ENCODE peak calls at places on chromosomes 6 and 20, in six cellular contexts. H is HCT116, X is fibroblast of lung, Q is neural progenitor cell, G is endothelial cell of umbilical vein, N is GM23248. B is an unnamed sample.

GRCh38 chr20:23257848-23258746 is 92.5 kb upstream of the NXT1 start:
- DNase-seq in Q (no peak), H (no peak), G (peak; percentile 97), N (peak; percentile 91), X (peak; percentile 91), B (peak; percentile 88)

GRCh38 chr6:145153495-145153894 is 581.8 kb downstream of the EPM2A start:
- DNase-seq in Q (no peak), N (no peak), G (no peak), X (no peak), H (no peak), B (no peak)

GRCh38 chr20:32600681-32601237 is 15.6 kb upstream of the NOL4L start:
- DNase-seq in X (peak; percentile 17), G (no peak), N (peak; percentile 68), Q (no peak), H (no peak), B (peak; percentile 5)

GRCh38 chr6:5529733-5530132 is 268.4 kb downstream of the FARS2 start:
- DNase-seq in Q (no peak), H (no peak), G (no peak), X (peak; percentile 30), N (peak; percentile 43), B (peak; percentile 25)

GRCh38 chr6:3919130-3919628 is 70.0 kb downstream of the FAM50B start:
- DNase-seq in H (no peak), Q (no peak), X (no peak), G (no peak), N (peak; percentile 84), B (no peak)

GRCh38 chr6:149362289-149362688 is 37.8 kb upstream of the SUMO4 start:
- DNase-seq in H (no peak), G (no peak), X (no peak), N (no peak), Q (no peak), B (no peak)

GRCh38 chr20:25024171-25024570 is 31.6 kb upstream of the APMAP start:
- DNase-seq in Q (no peak), N (no peak), G (no peak), X (no peak), H (no peak), B (no peak)

GRCh38 chr6:151721141-151721540 is 86.3 kb upstream of the ESR1 start:
- DNase-seq in N (peak; percentile 58), Q (no peak), H (no peak), X (no peak), G (no peak), B (no peak)

GRCh38 chr20:11790047-11790446 is 127.6 kb upstream of the BTBD3 start:
- DNase-seq in Q (no peak), G (no peak), X (no peak), N (no peak), H (no peak), B (no peak)

GRCh38 chr6:64330694-64331309 is 695.2 kb downstream of the PHF3 start:
- DNase-seq in G (peak; percentile 36), N (peak; percentile 69), X (peak; percentile 1), Q (peak; percentile 81), H (no peak), B (peak; percentile 1)
- H3K4me3 ChIP-seq in G (no peak overlapping the region), N (no peak overlapping the region), X (no peak overlapping the region), Q (no peak overlapping the region), H (no peak overlapping the region), B (no peak overlapping the region)

GRCh38 chr6:169530762-169531143 is 171.1 kb downstream of the WDR27 start:
- DNase-seq in N (peak; percentile 10), G (no peak), H (no peak), Q (no peak), X (peak; percentile 52), B (peak; percentile 39)

GRCh38 chr6:169527306-169527705 is 174.5 kb downstream of the WDR27 start:
- DNase-seq in Q (no peak), G (no peak), N (peak; percentile 82), X (peak; percentile 46), H (no peak), B (peak; percentile 20)

GRCh38 chr6:169528755-169529154 is 173.1 kb downstream of the WDR27 start:
- DNase-seq in G (no peak), N (peak; percentile 46), X (no peak), H (no peak), Q (no peak), B (no peak)

GRCh38 chr6:169533656-169534421 is 168.0 kb downstream of the WDR27 start:
- DNase-seq in X (no peak), Q (no peak), N (no peak), G (no peak), H (no peak), B (no peak)

GRCh38 chr6:169529931-169530761 is 171.7 kb downstream of the WDR27 start:
- DNase-seq in H (no peak), N (peak; percentile 91), X (peak; percentile 96), G (no peak), Q (no peak), B (peak; percentile 95)
- H3K4me2 ChIP-seq in H (no peak overlapping the region), N (peak overlapping the region; percentile 61), X (peak overlapping the region; percentile 60), G (no peak overlapping the region), Q (no peak overlapping the region), B (peak overlapping the region; percentile 4)

GRCh38 chr6:17220040-17220439 is 61.1 kb upstream of the RBM24 start:
- DNase-seq in Q (no peak), H (no peak), N (no peak), X (no peak), G (no peak), B (no peak)
- H3K4me3 ChIP-seq in Q (no peak overlapping the region), H (no peak overlapping the region), N (no peak overlapping the region), X (no peak overlapping the region), G (no peak overlapping the region), B (no peak overlapping the region)

DNA sequence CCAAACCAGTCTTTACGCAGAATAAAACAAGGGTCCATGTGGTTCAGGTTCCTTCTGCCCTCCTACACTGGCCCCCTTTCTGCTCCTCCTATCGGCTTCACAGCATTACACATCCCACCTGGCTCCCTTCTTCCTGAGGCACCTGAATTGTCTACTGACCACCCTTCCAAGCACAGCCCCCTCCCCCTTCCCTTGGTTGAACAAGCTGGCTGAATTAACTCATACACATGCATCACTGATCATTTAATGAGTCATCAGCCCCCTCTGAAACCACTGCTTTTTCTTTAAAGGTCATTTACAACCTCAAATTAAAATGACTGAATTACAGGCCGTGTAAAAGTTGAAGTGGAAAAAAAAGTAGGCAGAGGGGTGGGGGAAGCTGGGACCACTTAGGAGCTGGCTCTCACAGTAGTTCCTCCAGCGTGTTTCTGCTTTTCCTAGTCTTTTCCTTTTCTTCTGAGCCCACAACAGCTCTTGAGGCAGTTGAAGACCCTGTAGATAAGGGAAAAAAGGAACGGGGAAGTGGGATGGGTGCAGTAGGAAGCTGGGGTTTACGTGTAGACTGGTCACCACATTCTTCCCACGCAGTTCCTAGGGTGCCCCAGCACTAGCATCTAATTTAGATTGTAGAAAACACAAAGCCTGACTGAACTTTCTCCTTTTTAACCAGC is 67.6 kb downstream of the FYN start:
- DNase-seq in X (peak; percentile 96), N (peak; percentile 83), G (peak; percentile 51), H (no peak), Q (peak; percentile 24), B (peak; percentile 96)
- H3K4me2 ChIP-seq in X (no peak overlapping the region), N (peak overlapping the region; percentile 47), G (no peak overlapping the region), H (peak overlapping the region; percentile 38), Q (no peak overlapping the region), B (peak overlapping the region; percentile 82)

GRCh38 chr6:88612631-88613030 is 350.8 kb downstream of the RNGTT start:
- DNase-seq in H (no peak), X (no peak), Q (no peak), G (no peak), N (no peak), B (no peak)
- H3K4me3 ChIP-seq in H (no peak overlapping the region), X (no peak overlapping the region), Q (no peak overlapping the region), G (no peak overlapping the region), N (no peak overlapping the region), B (no peak overlapping the region)

GRCh38 chr6:42562788-42563187 is 1.0 kb upstream of the UBR2 start:
- DNase-seq in H (no peak), N (no peak), Q (no peak), X (no peak), G (no peak), B (no peak)
- H3K4me2 ChIP-seq in H (peak overlapping the region; percentile 79), N (no peak overlapping the region), Q (no peak overlapping the region), X (no peak overlapping the region), G (no peak overlapping the region), B (no peak overlapping the region)

GRCh38 chr6:134883314-134883713 is 66.6 kb downstream of the ALDH8A1 start:
- DNase-seq in H (no peak), Q (no peak), X (no peak), G (peak; percentile 28), N (no peak), B (no peak)

GRCh38 chr6:134892362-134892761 is 57.5 kb downstream of the ALDH8A1 start:
- DNase-seq in H (no peak), N (no peak), G (no peak), Q (no peak), X (no peak), B (no peak)

GRCh38 chr6:134891633-134892032 is 58.3 kb downstream of the ALDH8A1 start:
- DNase-seq in G (no peak), X (no peak), N (no peak), Q (no peak), H (no peak), B (no peak)

GRCh38 chr6:134884752-134885151 is 65.1 kb downstream of the ALDH8A1 start:
- DNase-seq in Q (no peak), H (no peak), G (no peak), X (no peak), N (no peak), B (no peak)

GRCh38 chr6:134888316-134888715 is 61.6 kb downstream of the ALDH8A1 start:
- DNase-seq in N (no peak), Q (no peak), G (no peak), H (no peak), X (no peak), B (no peak)
- H3K4me3 ChIP-seq in N (no peak overlapping the region), Q (no peak overlapping the region), G (no peak overlapping the region), H (no peak overlapping the region), X (no peak overlapping the region), B (no peak overlapping the region)

DNA sequence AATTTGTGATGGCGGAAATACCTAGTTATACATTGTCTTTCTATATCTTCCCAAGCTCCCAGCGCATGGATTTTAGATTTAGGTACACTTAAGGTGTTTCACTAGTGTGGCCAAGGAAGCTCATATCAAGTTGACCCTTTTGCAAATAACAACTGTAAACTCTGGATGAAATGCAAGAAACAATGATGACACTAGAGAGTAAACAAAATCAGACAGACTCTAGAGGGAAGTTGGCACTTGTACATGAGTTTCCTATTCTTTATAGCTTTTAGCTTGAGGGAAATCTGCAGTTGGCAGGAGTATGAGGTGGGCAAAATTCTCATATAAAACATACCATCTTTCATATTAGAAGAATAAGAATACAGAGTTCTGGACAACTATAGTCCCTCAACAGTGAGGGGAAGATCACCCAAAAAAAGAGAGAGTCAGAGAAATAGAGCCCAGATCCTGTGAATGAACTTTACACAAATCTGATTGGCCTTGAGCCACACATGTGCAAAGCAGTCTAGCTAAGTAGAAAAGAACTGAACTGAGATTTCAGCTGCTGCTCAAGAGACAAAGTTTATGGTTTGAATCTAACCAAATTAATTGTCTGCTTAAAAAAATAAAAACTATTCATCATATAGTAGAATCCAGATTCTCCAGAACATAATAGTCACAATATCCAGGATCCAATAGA is 26.1 kb downstream of the TXLNB start:
- DNase-seq in Q (no peak), G (no peak), H (no peak), N (no peak), X (no peak), B (no peak)
- H3K4me2 ChIP-seq in Q (no peak overlapping the region), G (no peak overlapping the region), H (no peak overlapping the region), N (no peak overlapping the region), X (no peak overlapping the region), B (no peak overlapping the region)